ENCODE peak calls at places on chromosome 15, in seven cellular contexts. Z is amniotic stem cell, B is HS-5, C is G401, I is ecto neural progenitor cell, A is SW480, W is AG20443. H is an unnamed sample.

GRCh38 chr15:94083467-94083991 is 147.8 kb upstream of the MCTP2 start:
- DNase-seq in Z (no peak), B (no peak), C (no peak), I (no peak), A (no peak), W (peak), H (no peak)

GRCh38 chr15:41424809-41425208 is 7.9 kb downstream of the RTF1 start:
- DNase-seq in Z (no peak), B (no peak), C (no peak), I (no peak), A (no peak), W (no peak), H (no peak)

GRCh38 chr15:55802600-55803376 is 59.8 kb upstream of the PRTG start:
- DNase-seq in Z (no peak), B (no peak), C (no peak), I (no peak), A (no peak), W (no peak), H (no peak)

GRCh38 chr15:40330368-40330836 is 6.9 kb downstream of the INAFM2 start:
- DNase-seq in Z (no peak), B (no peak), C (no peak), I (no peak), A (no peak), W (peak), H (no peak)

GRCh38 chr15:79572691-79573340 is 140.7 kb downstream of the MINAR1 start:
- DNase-seq in Z (no peak), B (no peak), C (no peak), I (no peak), A (no peak), W (no peak), H (no peak)

GRCh38 chr15:75725021-75725718 is 12.5 kb upstream of the CSPG4 start:
- DNase-seq in Z (no peak), B (no peak), C (no peak), I (no peak), A (no peak), W (no peak), H (no peak)

GRCh38 chr15:50820808-50821382 is 55.4 kb upstream of the SPPL2A start:
- DNase-seq in Z (no peak), B (no peak), C (no peak), I (no peak), A (no peak), W (no peak), H (no peak)

GRCh38 chr15:38430106-38430760 is 23.7 kb upstream of the FAM98B start:
- DNase-seq in Z (no peak), B (no peak), C (no peak), I (no peak), A (no peak), W (no peak), H (no peak)

GRCh38 chr15:77059761-77060345 is 11.1 kb downstream of the TSPAN3 start:
- DNase-seq in Z (no peak), B (no peak), C (no peak), I (no peak), A (no peak), W (no peak), H (no peak)

GRCh38 chr15:67758610-67759300 is 66.6 kb upstream of the SKOR1 start:
- DNase-seq in Z (no peak), B (no peak), C (no peak), I (no peak), A (no peak), W (no peak), H (no peak)

GRCh38 chr15:92112180-92112579 is 258.7 kb downstream of the SLCO3A1 start:
- DNase-seq in Z (no peak), B (no peak), C (no peak), I (no peak), A (no peak), W (peak), H (no peak)

GRCh38 chr15:24718289-24719082 is 42.9 kb downstream of the NPAP1 start:
- DNase-seq in Z (no peak), B (no peak), C (no peak), I (no peak), A (no peak), W (no peak), H (no peak)

GRCh38 chr15:70535071-70535954 is 228.0 kb downstream of the UACA start:
- DNase-seq in Z (no peak), B (no peak), C (no peak), I (peak), A (no peak), W (no peak), H (no peak)

GRCh38 chr15:91488452-91488851 is 365.1 kb upstream of the SLCO3A1 start:
- DNase-seq in Z (no peak), B (no peak), C (no peak), I (no peak), A (no peak), W (no peak), H (no peak)

GRCh38 chr15:31458591-31458990 is 132.0 kb downstream of the KLF13 start:
- DNase-seq in Z (no peak), B (no peak), C (no peak), I (no peak), A (no peak), W (no peak), H (no peak)

GRCh38 chr15:90560229-90560771 is 30.6 kb downstream of the CRTC3 start:
- DNase-seq in Z (peak), B (peak), C (no peak), I (no peak), A (no peak), W (peak), H (peak)

GRCh38 chr15:42084465-42085235 is 9.7 kb downstream of the PLA2G4D start:
- DNase-seq in Z (peak), B (no peak), C (peak), I (peak), A (peak), W (peak), H (no peak)

GRCh38 chr15:78682013-78682651 is 41.1 kb upstream of the CHRNB4 start:
- DNase-seq in Z (no peak), B (no peak), C (no peak), I (no peak), A (no peak), W (no peak), H (no peak)

GRCh38 chr15:70799667-70800450 is 36.5 kb upstream of the UACA start:
- DNase-seq in Z (peak), B (peak), C (no peak), I (no peak), A (no peak), W (peak), H (no peak)

GRCh38 chr15:98347001-98347400 is 301.3 kb upstream of the IGF1R start:
- DNase-seq in Z (no peak), B (no peak), C (no peak), I (no peak), A (no peak), W (no peak), H (no peak)

GRCh38 chr15:35669457-35670045 is 123.6 kb upstream of the DPH6 start:
- DNase-seq in Z (no peak), B (no peak), C (no peak), I (no peak), A (no peak), W (no peak), H (no peak)

GRCh38 chr15:72034351-72034750 is 83.6 kb downstream of the MYO9A start:
- DNase-seq in Z (no peak), B (no peak), C (no peak), I (no peak), A (no peak), W (no peak), H (no peak)

H was measured in HFF-Myc.